ENCODE peak calls at places on chromosomes 1 and 21, in four cellular contexts. B, R, S and F are unnamed samples.

GRCh38 chr1:87226341-87226760 is 102.3 kb upstream of the LMO4 start:
- DNase-seq in B (peak), R (peak), S (no peak), F (no peak)

GRCh38 chr1:26403656-26404055 is 7.0 kb upstream of the LIN28A start:
- DNase-seq in R (no peak), S (no peak), B (no peak), F (no peak)

GRCh38 chr1:183287191-183287675 is 101.2 kb downstream of the LAMC2 start:
- DNase-seq in R (no peak), B (peak), S (no peak), F (no peak)

GRCh38 chr1:53604291-53604919 is 134.6 kb downstream of the GLIS1 start:
- DNase-seq in S (no peak), B (no peak), R (no peak), F (no peak)

GRCh38 chr21:43832158-43832550 is 32.9 kb upstream of the AGPAT3 start:
- DNase-seq in R (no peak), S (no peak), B (no peak), F (no peak)

GRCh38 chr21:41681336-41681801 is 85.5 kb downstream of the RIPK4 start:
- DNase-seq in B (no peak), S (no peak), R (no peak), F (no peak)

GRCh38 chr1:77548285-77548684 is 134.2 kb downstream of the ZZZ3 start:
- DNase-seq in B (no peak), S (no peak), R (no peak), F (no peak)

GRCh38 chr21:38811257-38811656 is 5.5 kb downstream of the ETS2 start:
- DNase-seq in R (no peak), S (no peak), B (no peak), F (no peak)

GRCh38 chr1:17244826-17245740 is 3.8 kb upstream of the PADI3 start:
- DNase-seq in S (no peak), R (no peak), B (no peak), F (no peak)

GRCh38 chr1:227167276-227167829 is 150.9 kb downstream of the CDC42BPA start:
- DNase-seq in R (no peak), B (no peak), S (no peak), F (no peak)

GRCh38 chr1:8147922-8148321 is 121.8 kb upstream of the ERRFI1 start:
- DNase-seq in R (no peak), S (no peak), B (no peak), F (no peak)

GRCh38 chr21:35649186-35649585 is 411.1 kb downstream of the SETD4 start:
- DNase-seq in R (no peak), B (peak), S (no peak), F (no peak)

GRCh38 chr1:115337633-115338456 is at the start of gene NGF:
- DNase-seq in R (no peak), B (peak), S (no peak), F (no peak)

GRCh38 chr1:201329286-201329685 is 46.0 kb downstream of the PKP1 start:
- DNase-seq in R (no peak), S (no peak), B (no peak), F (no peak)

GRCh38 chr1:33634806-33635205 is 162.4 kb downstream of the ZSCAN20 start:
- DNase-seq in S (no peak), R (no peak), B (no peak), F (no peak)

GRCh38 chr1:151055581-151055980 is 3.8 kb downstream of the CDC42SE1 start:
- DNase-seq in S (no peak), R (no peak), B (no peak), F (no peak)

GRCh38 chr1:19735419-19736127 is 64.1 kb downstream of the TMCO4 start:
- DNase-seq in B (peak), R (peak), S (no peak), F (no peak)

GRCh38 chr1:38336961-38337360 is 290.4 kb upstream of the POU3F1 start:
- DNase-seq in R (no peak), S (no peak), B (no peak), F (no peak)

GRCh38 chr1:196309386-196309785 is 298.9 kb downstream of the KCNT2 start:
- DNase-seq in S (no peak), B (no peak), R (no peak), F (no peak)

GRCh38 chr1:65953170-65953569 is 160.5 kb downstream of the PDE4B start:
- DNase-seq in R (no peak), S (no peak), B (no peak), F (no peak)